ENCODE peak calls at places on chromosomes 6 and 20, in ten cellular contexts. N is stomach, L is SK-N-SH, P is ovary, C is A549, W is HepG2, Y is esophagus muscularis mucosa, Z is K562, D is tibial nerve, H is sigmoid colon. E is an unnamed sample. For H3K4me1, the result is how much of the 10 kb centered on the place peaks cover.

GRCh38 chr6:29552512-29553051 is 7.0 kb downstream of the UBD start:
- DNase-seq in L (peak), N (no peak), Z (no peak), W (no peak), D (peak), C (no peak), H (no peak), P (no peak), Y (peak), E (no peak)

GRCh38 chr6:46098678-46099077 is 31.1 kb upstream of the ENPP4 start:
- DNase-seq in Z (no peak), P (no peak), D (no peak), C (no peak), Y (no peak), N (peak), H (no peak), W (peak), L (no peak), E (peak)

GRCh38 chr6:133286765-133287164 is 45.6 kb downstream of the EYA4 start:
- DNase-seq in Y (no peak), N (no peak), C (no peak), P (no peak), Z (peak), H (no peak), D (no peak), L (no peak), W (no peak), E (no peak)

GRCh38 chr20:32481311-32482103 is 103.6 kb downstream of the NOL4L start:
- DNase-seq in W (no peak), Z (no peak), C (no peak), N (no peak), L (peak), Y (no peak), D (no peak), P (no peak), H (peak), E (peak)

GRCh38 chr6:87905101-87905517 is 142.5 kb upstream of the SPACA1 start:
- DNase-seq in N (no peak), D (no peak), C (no peak), P (no peak), L (no peak), H (no peak), W (no peak), Y (no peak), Z (no peak), E (no peak)

GRCh38 chr20:19254956-19255355 is 42.5 kb downstream of the SLC24A3 start:
- DNase-seq in W (no peak), Z (no peak), P (no peak), D (no peak), L (no peak), N (no peak), H (no peak), C (no peak), Y (no peak), E (no peak)

GRCh38 chr6:143529095-143529494 is 17.6 kb upstream of the FUCA2 start:
- DNase-seq in N (no peak), H (no peak), C (no peak), L (peak), Y (no peak), W (no peak), Z (no peak), D (no peak), P (no peak), E (no peak)

GRCh38 chr20:45725134-45725533 is 3.0 kb downstream of the SPINT4 start:
- DNase-seq in Y (no peak), H (no peak), N (no peak), Z (no peak), W (peak), D (no peak), L (no peak), C (no peak), P (no peak), E (no peak)

GRCh38 chr6:168525926-168526630 is 85.1 kb downstream of the SMOC2 start:
- DNase-seq in C (no peak), D (no peak), P (no peak), H (no peak), N (no peak), W (no peak), Y (no peak), L (no peak), Z (no peak), E (no peak)

GRCh38 chr6:156807028-156807427 is 29.9 kb downstream of the ARID1B start:
- DNase-seq in N (no peak), Z (no peak), P (no peak), C (no peak), H (no peak), W (no peak), L (no peak), Y (no peak), D (no peak), E (no peak)

GRCh38 chr6:127058027-127058426 is 60.4 kb upstream of the RSPO3 start:
- DNase-seq in N (no peak), H (no peak), P (no peak), Z (no peak), L (no peak), Y (no peak), W (no peak), C (no peak), D (no peak), E (no peak)

GRCh38 chr6:70277480-70277879 is 25.4 kb downstream of the COL9A1 start:
- DNase-seq in W (no peak), L (no peak), Y (no peak), H (no peak), D (no peak), Z (no peak), N (no peak), C (no peak), P (no peak), E (no peak)

GRCh38 chr6:6634735-6635075 is 46.2 kb downstream of the LY86 start:
- DNase-seq in L (no peak), C (no peak), N (no peak), P (no peak), D (no peak), Y (no peak), W (no peak), H (no peak), Z (no peak), E (no peak)

GRCh38 chr6:123524781-123525180 is 112.0 kb downstream of the TRDN start:
- DNase-seq in N (no peak), P (no peak), Y (no peak), D (no peak), L (no peak), Z (no peak), W (no peak), H (no peak), C (no peak), E (no peak)

GRCh38 chr6:162124710-162125435 is 602.7 kb downstream of the PRKN start:
- DNase-seq in W (no peak), C (no peak), H (no peak), L (no peak), Y (peak), Z (no peak), D (no peak), P (no peak), N (no peak), E (no peak)

GRCh38 chr6:160462551-160463109 is 114.5 kb downstream of the SLC22A3 start:
- DNase-seq in D (no peak), H (no peak), N (no peak), C (no peak), W (no peak), Z (no peak), L (no peak), P (no peak), Y (peak), E (no peak)

GRCh38 chr6:106063448-106063850 is 22.7 kb upstream of the PRDM1 start:
- DNase-seq in N (no peak), H (no peak), W (no peak), C (no peak), P (no peak), D (no peak), Y (no peak), L (no peak), Z (no peak), E (no peak)

GRCh38 chr6:152185158-152185574 is 377.7 kb downstream of the ESR1 start:
- DNase-seq in D (no peak), H (no peak), L (no peak), P (no peak), Y (no peak), C (no peak), W (no peak), Z (no peak), N (no peak), E (no peak)

GRCh38 chr6:158471339-158471738 is 88.6 kb upstream of the TMEM181 start:
- DNase-seq in W (no peak), C (no peak), L (no peak), D (no peak), H (no peak), Y (no peak), P (no peak), N (no peak), Z (no peak), E (no peak)

GRCh38 chr20:25686081-25687077 is 10.3 kb downstream of the ZNF337 start:
- DNase-seq in C (no peak), N (no peak), H (no peak), L (no peak), W (no peak), D (no peak), P (no peak), Y (peak), Z (no peak), E (no peak)

GRCh38 chr20:44113642-44113945 is 73.4 kb downstream of the JPH2 start:
- DNase-seq in C (no peak), D (no peak), Y (no peak), L (no peak), N (no peak), P (no peak), H (no peak), W (no peak), Z (no peak), E (no peak)

GRCh38 chr20:44111712-44112335 is 75.2 kb downstream of the JPH2 start:
- DNase-seq in Z (no peak), D (no peak), H (peak), W (no peak), L (no peak), C (no peak), N (no peak), P (no peak), Y (no peak), E (no peak)

GRCh38 chr20:44110816-44111568 is 76.0 kb downstream of the JPH2 start:
- DNase-seq in H (no peak), D (no peak), Z (no peak), L (no peak), P (no peak), C (no peak), Y (no peak), N (no peak), W (no peak), E (no peak)

GRCh38 chr20:44112889-44113641 is 73.9 kb downstream of the JPH2 start:
- DNase-seq in N (no peak), C (no peak), W (no peak), Z (no peak), D (no peak), P (no peak), H (no peak), Y (no peak), L (no peak), E (no peak)

DNA sequence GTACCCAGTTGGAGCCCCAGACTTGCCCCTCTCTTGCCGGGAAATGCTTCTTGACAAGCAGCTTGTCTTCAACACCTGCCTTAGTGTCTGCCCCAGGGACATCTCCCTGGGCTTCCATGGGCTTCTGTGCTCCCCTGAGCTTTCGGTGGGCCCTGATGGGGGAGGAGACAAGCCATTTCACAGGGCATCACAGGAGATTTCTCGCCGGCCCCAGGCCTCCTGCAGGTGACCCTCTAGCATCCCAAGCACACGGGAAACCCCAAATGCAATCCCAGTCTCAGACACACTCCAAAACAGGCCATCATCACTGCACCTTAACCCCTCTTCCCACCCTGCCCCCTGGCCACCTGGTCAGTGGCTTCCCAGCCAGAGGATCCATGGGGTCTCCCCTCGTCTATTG is 74.5 kb downstream of the JPH2 start:
- DNase-seq in Z (no peak), Y (no peak), N (no peak), L (no peak), P (no peak), H (no peak), C (no peak), D (no peak), W (no peak), E (no peak)
- H3K4me1 ChIP-seq in Z (under half), Y (under half), N (under half), L (under half), P (under half), H (half or more), C (under half), D (under half), W (under half), E (under half)

GRCh38 chr6:42020967-42021366 is 29.4 kb upstream of the TAF8 start:
- DNase-seq in N (no peak), P (no peak), Y (no peak), C (no peak), L (no peak), D (no peak), Z (no peak), H (no peak), W (no peak), E (no peak)

GRCh38 chr6:42012501-42013133 is 37.7 kb upstream of the TAF8 start:
- DNase-seq in C (no peak), N (no peak), W (no peak), L (no peak), P (no peak), H (no peak), Y (no peak), Z (no peak), D (no peak), E (no peak)

GRCh38 chr6:42021847-42022754 is 28.2 kb upstream of the TAF8 start:
- DNase-seq in Z (no peak), H (no peak), P (no peak), D (no peak), Y (no peak), N (no peak), W (no peak), C (no peak), L (no peak), E (no peak)

GRCh38 chr6:42013134-42013516 is 37.2 kb upstream of the TAF8 start:
- DNase-seq in C (no peak), W (no peak), P (no peak), Z (no peak), L (no peak), D (no peak), H (no peak), N (no peak), Y (no peak), E (no peak)

GRCh38 chr6:42017021-42017643 is 33.2 kb upstream of the TAF8 start:
- DNase-seq in D (no peak), C (peak), Y (no peak), L (peak), W (no peak), N (no peak), Z (peak), P (no peak), H (no peak), E (no peak)
- TF ChIP-seq CTCF in D (no peak), C (no peak), Y (no peak), L (no peak), W (no peak), N (no peak), Z (no peak), P (no peak), H (no peak), E (no peak)

GRCh38 chr6:56297022-56297995 is 49.9 kb upstream of the COL21A1 start:
- DNase-seq in H (no peak), L (no peak), W (no peak), Z (no peak), P (no peak), N (no peak), C (no peak), Y (no peak), D (no peak), E (no peak)
- TF ChIP-seq EP300 in H (no peak), L (no peak), W (no peak), Z (no peak), P (no peak), N (no peak), C (no peak), Y (no peak), D (peak), E (no peak)

GRCh38 chr6:75327807-75328206 is 43.2 kb upstream of the TMEM30A start:
- DNase-seq in H (no peak), L (no peak), N (no peak), P (no peak), C (no peak), Y (no peak), Z (no peak), W (no peak), D (no peak), E (no peak)

GRCh38 chr6:75329703-75330102 is 45.1 kb upstream of the TMEM30A start:
- DNase-seq in N (no peak), H (no peak), P (no peak), C (no peak), L (no peak), Y (no peak), W (no peak), D (no peak), Z (no peak), E (no peak)

GRCh38 chr6:75331134-75331533 is 46.5 kb upstream of the TMEM30A start:
- DNase-seq in L (no peak), N (no peak), C (no peak), W (no peak), Z (no peak), P (no peak), Y (no peak), D (no peak), H (no peak), E (no peak)

DNA sequence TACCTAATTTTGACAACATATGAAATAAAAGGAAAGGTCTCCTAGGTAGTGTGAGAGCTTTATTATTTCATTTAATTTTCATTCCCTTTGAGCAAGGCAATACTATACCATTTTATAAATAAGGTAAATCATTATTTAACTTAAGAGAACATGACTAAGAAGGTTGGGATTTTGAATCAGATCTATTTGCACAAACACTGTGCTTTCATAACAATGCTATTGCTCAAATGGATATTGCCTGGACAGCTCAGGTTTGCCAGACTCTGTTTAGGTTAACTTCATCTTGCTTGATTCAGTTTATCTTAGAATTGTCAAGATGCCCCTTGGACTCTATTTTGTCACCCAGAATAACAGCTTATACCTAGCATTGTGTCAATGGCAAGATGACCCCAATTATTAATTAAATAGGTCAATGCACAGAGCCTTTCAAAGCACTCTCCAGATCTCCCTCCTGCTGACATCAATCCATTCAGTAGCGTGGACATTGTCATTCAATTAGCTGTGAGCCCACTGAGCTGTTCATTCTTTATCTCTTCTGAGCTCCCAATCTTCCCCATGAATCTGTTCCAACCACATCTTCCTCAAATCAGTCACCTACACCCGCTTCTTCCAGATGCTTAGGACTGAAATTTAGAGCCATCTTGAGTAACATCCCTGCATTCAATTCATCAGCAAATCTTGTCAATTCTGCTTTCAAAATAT is 42.1 kb upstream of the TMEM30A start:
- DNase-seq in C (peak), N (no peak), Y (no peak), W (no peak), P (no peak), Z (no peak), D (no peak), H (no peak), L (no peak), E (no peak)
- H3K4me1 ChIP-seq in C (under half), N (under half), Y (under half), W (under half), P (under half), Z (under half), D (under half), H (under half), L (under half), E (under half)

DNA sequence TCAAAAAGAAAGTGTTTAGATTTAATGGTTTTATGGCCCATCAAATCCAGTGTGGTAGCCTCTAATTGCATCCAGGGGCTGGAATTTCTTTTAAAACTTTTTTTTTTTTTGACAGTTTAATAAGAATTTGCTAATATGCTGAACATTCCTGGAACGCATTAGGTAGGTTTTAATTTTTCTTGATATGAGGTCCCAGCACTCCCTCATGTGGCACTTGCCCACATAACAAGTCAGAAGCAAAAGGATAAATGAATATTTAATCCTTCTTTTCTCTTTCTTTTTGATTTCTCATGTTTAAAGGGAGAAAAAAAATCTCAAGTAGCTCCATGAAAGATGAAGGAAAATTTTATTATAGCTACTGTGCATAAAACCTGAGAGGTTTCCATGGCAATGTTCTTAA is 13.5 kb downstream of the HAO1 start:
- DNase-seq in L (peak), H (no peak), P (no peak), W (peak), Y (no peak), D (no peak), N (no peak), C (no peak), Z (peak), E (no peak)
- TF ChIP-seq CTCF in L (peak), H (no peak), P (no peak), W (peak), Y (peak), D (no peak), N (no peak), C (peak), Z (no peak), E (no peak)

GRCh38 chr6:109715616-109716015 is 24.5 kb downstream of the FIG4 start:
- DNase-seq in W (no peak), C (no peak), Y (no peak), D (no peak), Z (no peak), H (no peak), N (no peak), L (no peak), P (no peak), E (no peak)

GRCh38 chr6:109717971-109718370 is 26.9 kb downstream of the FIG4 start:
- DNase-seq in Y (no peak), W (no peak), N (no peak), C (no peak), D (no peak), Z (no peak), H (no peak), P (no peak), L (no peak), E (no peak)

GRCh38 chr6:109722564-109723254 is 31.6 kb downstream of the FIG4 start:
- DNase-seq in H (no peak), C (no peak), P (no peak), Y (no peak), L (no peak), N (no peak), W (no peak), D (no peak), Z (no peak), E (no peak)

GRCh38 chr6:109718991-109719390 is 27.9 kb downstream of the FIG4 start:
- DNase-seq in W (no peak), N (no peak), D (no peak), P (no peak), Y (no peak), L (no peak), Z (no peak), H (no peak), C (no peak), E (no peak)

DNA sequence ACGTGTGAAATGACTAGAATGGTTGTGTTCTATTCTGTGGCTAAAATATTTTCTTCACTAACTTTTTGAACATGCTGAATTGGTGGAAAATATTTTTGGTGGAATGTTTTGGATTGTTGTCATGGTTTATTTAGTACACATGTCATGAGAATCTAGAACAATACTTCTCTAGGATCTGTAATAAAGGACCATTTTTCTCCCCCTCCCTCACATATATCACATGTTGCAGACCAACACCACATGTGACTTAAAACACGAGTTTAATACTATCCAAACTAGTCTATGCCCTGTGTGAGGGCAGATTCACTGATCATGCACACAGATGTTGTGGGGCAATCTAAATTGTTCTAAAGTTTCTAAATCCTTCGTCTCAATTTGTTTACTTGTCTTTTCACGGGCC is 29.2 kb downstream of the FIG4 start:
- DNase-seq in Z (no peak), W (no peak), D (no peak), C (no peak), H (no peak), N (no peak), L (no peak), P (no peak), Y (no peak), E (no peak)
- TF ChIP-seq EP300 in Z (no peak), W (no peak), D (no peak), C (no peak), H (no peak), N (no peak), L (no peak), P (no peak), Y (no peak), E (no peak)

E was measured in suprapubic skin.